ENCODE peak calls at places on chromosomes 3 and 15, in six cellular contexts. O is SJSA1, Q is ELR, I is neuronal stem cell, Z is SW 1271, D is SK-N-SH. S is an unnamed sample.

GRCh38 chr15:52042051-52042851 is 23.2 kb downstream of the MAPK6 start:
- DNase-seq in O (no peak), Q (no peak), I (no peak), Z (no peak), D (no peak), S (no peak)

GRCh38 chr3:135366816-135367215 is 571.8 kb downstream of the EPHB1 start:
- DNase-seq in O (no peak), Q (no peak), I (no peak), Z (no peak), D (no peak), S (no peak)

GRCh38 chr3:3998140-3998977 is 199.1 kb downstream of the LRRN1 start:
- DNase-seq in O (no peak), Q (peak), I (no peak), Z (no peak), D (peak), S (no peak)

GRCh38 chr15:52179278-52180195 is 11.7 kb downstream of the GNB5 start:
- DNase-seq in O (peak), Q (peak), I (peak), Z (peak), D (peak), S (no peak)

GRCh38 chr3:182445576-182445975 is 347.7 kb upstream of the ATP11B start:
- DNase-seq in O (no peak), Q (no peak), I (no peak), Z (no peak), D (no peak), S (no peak)

GRCh38 chr3:123267821-123268220 is 66.1 kb downstream of the SEC22A start:
- DNase-seq in O (no peak), Q (no peak), I (no peak), Z (no peak), D (no peak), S (no peak)

GRCh38 chr3:59522550-59522949 is 472.7 kb upstream of the CFAP20DC start:
- DNase-seq in O (no peak), Q (no peak), I (no peak), Z (no peak), D (no peak), S (no peak)

GRCh38 chr3:52280046-52280445 is 1.6 kb upstream of the WDR82 start:
- DNase-seq in O (no peak), Q (no peak), I (no peak), Z (no peak), D (peak), S (no peak)

GRCh38 chr3:116188231-116188785 is 257.0 kb downstream of the LSAMP start:
- DNase-seq in O (no peak), Q (peak), I (no peak), Z (no peak), D (no peak), S (no peak)

GRCh38 chr15:25701716-25702465 is 161.2 kb downstream of the ATP10A start:
- DNase-seq in O (no peak), Q (no peak), I (no peak), Z (no peak), D (no peak), S (no peak)

GRCh38 chr3:74631341-74631740 is 16.9 kb upstream of the CNTN3 start:
- DNase-seq in O (no peak), Q (no peak), I (no peak), Z (no peak), D (no peak), S (no peak)

GRCh38 chr3:53137835-53138446 is 7.7 kb upstream of the RFT1 start:
- DNase-seq in O (no peak), Q (peak), I (no peak), Z (no peak), D (no peak), S (no peak)

GRCh38 chr15:78067328-78068241 is 9.9 kb downstream of the TBC1D2B start:
- DNase-seq in O (no peak), Q (no peak), I (no peak), Z (no peak), D (peak), S (no peak)

GRCh38 chr3:141303481-141304223 is 64.7 kb upstream of the ZBTB38 start:
- DNase-seq in O (peak), Q (peak), I (peak), Z (peak), D (peak), S (no peak)

GRCh38 chr3:57006048-57006709 is 54.3 kb upstream of the SPATA12 start:
- DNase-seq in O (no peak), Q (no peak), I (no peak), Z (no peak), D (no peak), S (no peak)

GRCh38 chr3:79653242-79653830 is 114.5 kb downstream of the ROBO1 start:
- DNase-seq in O (no peak), Q (no peak), I (no peak), Z (no peak), D (no peak), S (no peak)

GRCh38 chr15:92578096-92578835 is 77.3 kb downstream of the FAM174B start:
- DNase-seq in O (peak), Q (no peak), I (no peak), Z (no peak), D (no peak), S (no peak)

GRCh38 chr3:197003461-197004385 is 25.9 kb downstream of the MELTF start:
- DNase-seq in O (no peak), Q (peak), I (peak), Z (no peak), D (no peak), S (no peak)

GRCh38 chr3:114218006-114218405 is 19.4 kb downstream of the ZNF80 start:
- DNase-seq in O (no peak), Q (no peak), I (no peak), Z (no peak), D (no peak), S (no peak)

GRCh38 chr3:29353807-29354206 is 72.9 kb downstream of the RBMS3 start:
- DNase-seq in O (no peak), Q (no peak), I (no peak), Z (no peak), D (no peak), S (no peak)

GRCh38 chr3:116663161-116663885 is 46.3 kb upstream of the TUSC7 start:
- DNase-seq in O (no peak), Q (no peak), I (no peak), Z (no peak), D (peak), S (no peak)

GRCh38 chr3:123405936-123406510 is 42.9 kb downstream of the ADCY5 start:
- DNase-seq in O (no peak), Q (no peak), I (no peak), Z (no peak), D (no peak), S (no peak)

GRCh38 chr3:65992106-65992505 is 46.6 kb downstream of the MAGI1 start:
- DNase-seq in O (no peak), Q (peak), I (no peak), Z (no peak), D (no peak), S (no peak)

GRCh38 chr3:43223670-43224364 is 62.5 kb upstream of the SNRK start:
- DNase-seq in O (no peak), Q (peak), I (no peak), Z (no peak), D (no peak), S (no peak)

GRCh38 chr3:115758076-115758763 is 134.9 kb downstream of the GAP43 start:
- DNase-seq in O (no peak), Q (no peak), I (no peak), Z (no peak), D (no peak), S (no peak)

GRCh38 chr3:52174896-52175295 is 20.7 kb upstream of the POC1A start:
- DNase-seq in O (no peak), Q (peak), I (no peak), Z (no peak), D (no peak), S (no peak)

GRCh38 chr3:123201223-123201556 is 553 bp upstream of the SEC22A start:
- DNase-seq in O (no peak), Q (no peak), I (no peak), Z (no peak), D (no peak), S (no peak)

GRCh38 chr15:96274698-96275097 is 55.8 kb upstream of the NR2F2 start:
- DNase-seq in O (no peak), Q (peak), I (no peak), Z (no peak), D (no peak), S (no peak)

GRCh38 chr15:95684126-95684525 is 646.4 kb upstream of the NR2F2 start:
- DNase-seq in O (no peak), Q (no peak), I (no peak), Z (no peak), D (no peak), S (no peak)

GRCh38 chr3:144552642-144553041 is 581.0 kb downstream of the DIPK2A start:
- DNase-seq in O (no peak), Q (no peak), I (no peak), Z (no peak), D (no peak), S (no peak)

GRCh38 chr3:14152233-14152962 is 26.0 kb downstream of the XPC start:
- DNase-seq in O (no peak), Q (peak), I (no peak), Z (no peak), D (no peak), S (no peak)

GRCh38 chr3:52288674-52289073 is 1.0 kb downstream of the GLYCTK start:
- DNase-seq in O (no peak), Q (no peak), I (no peak), Z (no peak), D (no peak), S (no peak)

GRCh38 chr15:39587291-39587909 is 6.5 kb downstream of the THBS1 start:
- DNase-seq in O (no peak), Q (peak), I (no peak), Z (no peak), D (no peak), S (no peak)

GRCh38 chr3:144524531-144524930 is 552.9 kb downstream of the DIPK2A start:
- DNase-seq in O (no peak), Q (no peak), I (no peak), Z (no peak), D (no peak), S (no peak)